ENCODE peak calls at places on chromosomes 13 and 19, in five cellular contexts. H is stimulated activated CD8-positive, alpha-beta memory T cell treated with anti-CD3 and anti-CD28 coated beads, Interleukin-7, amount 100 ng/mL, for 1 hour; S is small intestine; Q is T-cell; P is thoracic aorta. J is an unnamed sample.
A peak's percentile ranks its signal among the peaks of the same experiment; 100 is the strongest.

GRCh38 chr13:99033814-99034213 is 56.0 kb upstream of the DOCK9 start:
- DNase-seq in H (no peak), S (peak; percentile 26), Q (no peak), P (no peak), J (no peak)

GRCh38 chr19:47156861-47157454 is 26.3 kb downstream of the SAE1 start:
- DNase-seq in H (no peak), S (peak; percentile 9), Q (no peak), P (no peak), J (no peak)

GRCh38 chr19:57559008-57559403 is 657 bp downstream of the ZNF550 start:
- DNase-seq in H (no peak), S (peak; percentile 10), Q (no peak), P (no peak), J (peak; percentile 23)

GRCh38 chr13:20389696-20390525 is 135.7 kb downstream of the CRYL1 start:
- DNase-seq in H (no peak), S (no peak), Q (no peak), P (no peak), J (no peak)

GRCh38 chr19:632228-633067 is 889 bp downstream of the POLRMT start:
- DNase-seq in H (no peak), S (peak; percentile 80), Q (no peak), P (no peak), J (peak; percentile 77)

GRCh38 chr13:26508885-26509284 is 48.6 kb upstream of the WASF3 start:
- DNase-seq in H (no peak), S (no peak), Q (no peak), P (no peak), J (peak; percentile 41)

GRCh38 chr13:47426126-47426849 is 529.4 kb upstream of the HTR2A start:
- DNase-seq in H (no peak), S (no peak), Q (no peak), P (no peak), J (peak; percentile 19)

GRCh38 chr19:47018923-47019322 is 714 bp upstream of the NPAS1 start:
- DNase-seq in H (no peak), S (no peak), Q (no peak), P (no peak), J (no peak)

GRCh38 chr13:98206946-98207345 is 29.9 kb upstream of the RNF113B start:
- DNase-seq in H (no peak), S (peak; percentile 25), Q (no peak), P (no peak), J (no peak)

GRCh38 chr19:39133431-39134270 is 8.1 kb downstream of the PAK4 start:
- DNase-seq in H (no peak), S (peak; percentile 55), Q (no peak), P (no peak), J (peak; percentile 59)

GRCh38 chr13:34587586-34587985 is 354.5 kb upstream of the NBEA start:
- DNase-seq in H (no peak), S (no peak), Q (no peak), P (no peak), J (no peak)

J was measured in colonic mucosa.